ENCODE peak calls at places on chromosome 10, in five cellular contexts. O is GM12878, K is HCT116, S is K562, L is HepG2. G is an unnamed sample.

GRCh38 chr10:21757601-21757901 is 223.5 kb downstream of the MLLT10 start:
- DNase-seq in S (no peak), K (no peak), O (no peak), L (no peak), G (no peak)

GRCh38 chr10:101467286-101467770 is 113.4 kb downstream of the BTRC start:
- DNase-seq in K (peak), S (peak), O (peak), L (peak), G (no peak)

GRCh38 chr10:92574545-92575377 is 868 bp upstream of the IDE start:
- DNase-seq in K (no peak), L (no peak), S (no peak), O (no peak), G (no peak)

GRCh38 chr10:104330168-104331117 is 7.8 kb downstream of the ITPRIP start:
- DNase-seq in S (no peak), L (peak), K (no peak), O (no peak), G (no peak)

GRCh38 chr10:15136960-15137359 is 31.5 kb downstream of the NMT2 start:
- DNase-seq in S (no peak), L (peak), O (no peak), K (no peak), G (no peak)

GRCh38 chr10:71092812-71093391 is 119.5 kb upstream of the UNC5B start:
- DNase-seq in O (no peak), K (no peak), S (peak), L (no peak), G (peak)

GRCh38 chr10:87845624-87846377 is 17.5 kb downstream of the KLLN start:
- DNase-seq in L (no peak), S (no peak), K (peak), O (no peak), G (no peak)

GRCh38 chr10:131580674-131581073 is 269.2 kb upstream of the TCERG1L start:
- DNase-seq in S (no peak), O (no peak), K (no peak), L (no peak), G (no peak)

GRCh38 chr10:94549221-94549620 is 3.6 kb downstream of the HELLS start:
- DNase-seq in K (no peak), L (no peak), S (no peak), O (no peak), G (no peak)

GRCh38 chr10:97134983-97135382 is 50.8 kb downstream of the SLIT1 start:
- DNase-seq in L (no peak), O (no peak), K (no peak), S (no peak), G (no peak)

GRCh38 chr10:131901181-131901829 is 497 bp downstream of the PPP2R2D start:
- DNase-seq in K (no peak), L (no peak), O (no peak), S (peak), G (no peak)

GRCh38 chr10:71076473-71077142 is 135.8 kb upstream of the UNC5B start:
- DNase-seq in L (no peak), K (no peak), S (no peak), O (no peak), G (no peak)

GRCh38 chr10:96632974-96633373 is 46.2 kb upstream of the TM9SF3 start:
- DNase-seq in S (no peak), K (no peak), O (no peak), L (no peak), G (no peak)

GRCh38 chr10:77586719-77587423 is 50.7 kb downstream of the KCNMA1 start:
- DNase-seq in S (no peak), O (no peak), K (no peak), L (no peak), G (no peak)

GRCh38 chr10:70652761-70653657 is 19.3 kb upstream of the ADAMTS14 start:
- DNase-seq in O (no peak), K (no peak), L (no peak), S (peak), G (no peak)

GRCh38 chr10:4431114-4431862 is 394.7 kb upstream of the AKR1E2 start:
- DNase-seq in O (no peak), K (peak), S (no peak), L (peak), G (no peak)

GRCh38 chr10:26491934-26492333 is 53.8 kb downstream of the APBB1IP start:
- DNase-seq in S (no peak), K (no peak), O (no peak), L (no peak), G (no peak)

GRCh38 chr10:122333037-122333436 is 41.5 kb upstream of the PLEKHA1 start:
- DNase-seq in L (no peak), O (no peak), K (no peak), S (no peak), G (no peak)

GRCh38 chr10:51700228-51700835 is 937 bp upstream of the CSTF2T start:
- DNase-seq in L (no peak), O (no peak), K (no peak), S (peak), G (no peak)

GRCh38 chr10:70589762-70590662 is 12.5 kb downstream of the PRF1 start:
- DNase-seq in K (no peak), L (no peak), O (no peak), S (no peak), G (no peak)

GRCh38 chr10:51802030-51802429 is 102.6 kb upstream of the CSTF2T start:
- DNase-seq in K (no peak), S (no peak), O (no peak), L (no peak), G (no peak)

GRCh38 chr10:51010977-51011376 is 63.3 kb upstream of the PRKG1 start:
- DNase-seq in S (peak), O (peak), L (peak), K (peak), G (no peak)

GRCh38 chr10:132204781-132205473 is 18.2 kb downstream of the DPYSL4 start:
- DNase-seq in K (no peak), L (peak), S (peak), O (no peak), G (peak)

GRCh38 chr10:44479306-44479705 is 94.4 kb upstream of the CXCL12 start:
- DNase-seq in K (no peak), S (no peak), O (no peak), L (no peak), G (no peak)

GRCh38 chr10:77763453-77764430 is 126.1 kb upstream of the KCNMA1 start:
- DNase-seq in L (no peak), S (peak), O (no peak), K (no peak), G (no peak)

GRCh38 chr10:124149681-124150080 is 56.3 kb upstream of the CHST15 start:
- DNase-seq in O (peak), S (no peak), L (no peak), K (no peak), G (no peak)

GRCh38 chr10:102632394-102633062 is 11.8 kb upstream of the TRIM8 start:
- DNase-seq in L (no peak), O (no peak), S (no peak), K (no peak), G (no peak)

DNA sequence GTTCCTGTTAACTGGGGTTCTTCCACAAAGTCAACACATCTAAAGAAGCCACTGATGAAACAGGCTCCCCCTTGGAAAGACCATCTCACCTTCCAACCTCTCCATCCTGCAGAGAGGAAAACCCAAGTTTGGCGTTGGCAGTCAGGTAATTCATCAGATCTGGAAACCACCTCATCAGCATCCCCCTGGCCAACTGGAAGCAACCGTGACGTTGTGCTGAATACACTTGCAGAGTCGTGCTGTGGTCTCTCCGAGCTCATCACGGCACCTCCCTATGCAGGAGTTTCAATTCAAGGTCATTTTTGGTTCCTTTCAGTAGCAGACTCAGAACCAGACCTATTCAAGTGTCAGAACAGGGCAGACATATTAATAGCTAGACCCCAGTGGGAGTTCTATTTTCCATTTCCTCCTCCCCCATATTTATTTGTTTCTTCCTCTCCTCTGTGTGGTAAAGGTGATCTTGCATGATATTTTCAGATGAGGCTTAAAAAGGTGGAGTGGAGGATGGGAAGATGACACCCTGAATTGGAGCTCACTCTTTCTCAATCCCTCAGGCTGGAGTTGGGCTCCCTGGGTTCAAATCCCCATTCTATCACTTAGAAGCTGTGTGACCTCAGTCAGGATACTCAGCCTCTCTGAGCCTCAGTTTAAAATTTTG is 149.1 kb upstream of the ADO start:
- DNase-seq in K (no peak), L (no peak), S (no peak), O (peak), G (no peak)
- TF ChIP-seq SRF in K (no peak), L (no peak), S (no peak), O (peak), G (no peak)

GRCh38 chr10:75003891-75004290 is 107.6 kb upstream of the SAMD8 start:
- DNase-seq in O (no peak), K (no peak), L (no peak), S (no peak), G (no peak)

GRCh38 chr10:75002351-75002725 is 109.1 kb upstream of the SAMD8 start:
- DNase-seq in O (no peak), S (no peak), L (no peak), K (no peak), G (no peak)

GRCh38 chr10:75003195-75003594 is 108.3 kb upstream of the SAMD8 start:
- DNase-seq in L (no peak), O (no peak), K (no peak), S (no peak), G (no peak)

GRCh38 chr10:75001715-75002350 is 109.6 kb upstream of the SAMD8 start:
- DNase-seq in S (no peak), K (no peak), L (no peak), O (no peak), G (no peak)

DNA sequence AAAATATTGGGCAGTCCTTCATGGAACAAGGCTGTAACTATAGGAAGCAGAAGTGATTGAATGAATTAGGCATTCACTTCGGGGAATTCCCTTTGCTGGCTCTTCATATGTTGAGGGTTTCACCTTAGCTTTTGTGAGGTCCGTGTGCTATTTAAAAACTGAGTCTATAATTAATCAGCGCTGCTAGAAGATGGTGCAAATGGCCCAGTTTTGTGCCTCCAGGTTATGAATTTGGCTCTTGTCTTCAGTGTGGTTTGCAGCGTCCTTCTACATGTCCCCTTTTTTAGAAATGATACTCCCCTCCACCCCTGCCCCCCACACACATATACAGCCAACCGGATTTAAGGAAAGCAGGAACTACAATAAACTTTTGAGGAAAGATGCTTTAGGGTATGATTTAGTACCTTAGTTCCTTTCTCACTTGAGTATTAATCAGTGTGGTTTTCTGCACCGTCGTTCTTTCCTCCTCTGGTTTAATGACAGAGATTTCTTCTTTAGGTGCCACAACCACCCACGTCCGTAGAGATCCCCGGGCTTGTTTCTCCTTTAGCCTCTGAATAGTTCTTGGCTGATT is 110.6 kb upstream of the SAMD8 start:
- DNase-seq in L (no peak), O (no peak), S (no peak), K (no peak), G (no peak)
- TF ChIP-seq SRF in L (no peak), O (no peak), S (no peak), K (no peak), G (no peak)

GRCh38 chr10:23343591-23344225 is 889 bp downstream of the C10orf67 start:
- DNase-seq in L (no peak), K (no peak), O (no peak), S (peak), G (peak)

GRCh38 chr10:23340346-23340745 is 4.3 kb downstream of the C10orf67 start:
- DNase-seq in K (no peak), L (no peak), S (no peak), O (no peak), G (no peak)

GRCh38 chr10:23342213-23342884 is 2.2 kb downstream of the C10orf67 start:
- DNase-seq in O (no peak), K (no peak), L (no peak), S (no peak), G (no peak)

GRCh38 chr10:23338886-23339285 is 5.7 kb downstream of the C10orf67 start:
- DNase-seq in L (no peak), S (no peak), K (no peak), O (no peak), G (no peak)

DNA sequence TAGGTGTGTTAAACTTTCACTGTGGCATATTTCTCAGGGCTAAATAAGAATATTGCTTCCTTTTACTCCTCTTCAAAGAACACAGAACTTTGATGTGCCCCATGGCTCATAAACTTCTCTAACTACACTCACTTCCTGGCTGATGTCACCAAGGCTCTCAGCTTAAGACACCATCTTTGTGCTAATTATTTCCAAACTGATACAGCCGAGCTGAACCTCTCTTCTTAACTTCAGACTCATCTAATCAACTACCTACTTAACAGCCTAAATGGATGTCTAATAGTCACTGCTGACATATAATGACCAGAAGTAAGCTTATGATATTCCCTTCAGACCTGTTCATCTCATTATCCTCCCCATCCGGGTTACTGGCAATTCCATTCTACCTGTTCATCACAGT is 3.6 kb downstream of the C10orf67 start:
- DNase-seq in S (no peak), L (no peak), K (no peak), O (no peak), G (no peak)
- TF ChIP-seq SRF in S (no peak), L (no peak), K (no peak), O (no peak), G (no peak)

GRCh38 chr10:3225589-3225988 is 53.0 kb upstream of the PITRM1 start:
- DNase-seq in L (no peak), O (no peak), S (no peak), K (no peak), G (no peak)
- TF ChIP-seq SRF in L (no peak), O (no peak), S (no peak), K (no peak), G (no peak)

G was measured in H1.